ENCODE peak calls at places on chromosomes 3 and 15, in five cellular contexts. One of them, this sample, is unnamed.

GRCh38 chr15:100945006-100945405 is 25.8 kb downstream of the LRRK1 start:
- DNase-seq in ELR: peak
- DNase-seq in sigmoid colon: no peak
- DNase-seq in H4: no peak
- DNase-seq in amygdala: no peak
- DNase-seq in this sample: no peak

GRCh38 chr15:51856714-51857380 is 27.4 kb downstream of the TMOD3 start:
- DNase-seq in ELR: no peak
- DNase-seq in sigmoid colon: no peak
- DNase-seq in H4: no peak
- DNase-seq in amygdala: no peak
- DNase-seq in this sample: no peak

GRCh38 chr3:116678853-116679252 is 30.7 kb upstream of the TUSC7 start:
- DNase-seq in ELR: no peak
- DNase-seq in sigmoid colon: no peak
- DNase-seq in H4: no peak
- DNase-seq in amygdala: no peak
- DNase-seq in this sample: no peak

GRCh38 chr15:42207674-42208579 is at the start of gene VPS39:
- DNase-seq in ELR: peak
- DNase-seq in sigmoid colon: peak
- DNase-seq in H4: peak
- DNase-seq in amygdala: peak
- DNase-seq in this sample: peak

GRCh38 chr15:39130556-39131379 is 450.1 kb upstream of the THBS1 start:
- DNase-seq in ELR: peak
- DNase-seq in sigmoid colon: no peak
- DNase-seq in H4: no peak
- DNase-seq in amygdala: no peak
- DNase-seq in this sample: no peak

GRCh38 chr15:80906159-80906775 is 83.4 kb downstream of the MESD start:
- DNase-seq in ELR: peak
- DNase-seq in sigmoid colon: no peak
- DNase-seq in H4: peak
- DNase-seq in amygdala: no peak
- DNase-seq in this sample: no peak

GRCh38 chr15:29208352-29208751 is 61.3 kb downstream of the NSMCE3 start:
- DNase-seq in ELR: no peak
- DNase-seq in sigmoid colon: no peak
- DNase-seq in H4: peak
- DNase-seq in amygdala: no peak
- DNase-seq in this sample: no peak

GRCh38 chr3:179288845-179289244 is 34.0 kb upstream of the ZNF639 start:
- DNase-seq in ELR: no peak
- DNase-seq in sigmoid colon: no peak
- DNase-seq in H4: no peak
- DNase-seq in amygdala: no peak
- DNase-seq in this sample: no peak

GRCh38 chr3:123804676-123805075 is 79.5 kb downstream of the MYLK start:
- DNase-seq in ELR: no peak
- DNase-seq in sigmoid colon: no peak
- DNase-seq in H4: no peak
- DNase-seq in amygdala: no peak
- DNase-seq in this sample: no peak

GRCh38 chr3:73418636-73419035 is 206.1 kb downstream of the PDZRN3 start:
- DNase-seq in ELR: no peak
- DNase-seq in sigmoid colon: no peak
- DNase-seq in H4: no peak
- DNase-seq in amygdala: no peak
- DNase-seq in this sample: no peak

GRCh38 chr3:59867185-59868002 is 817.6 kb upstream of the CFAP20DC start:
- DNase-seq in ELR: no peak
- DNase-seq in sigmoid colon: no peak
- DNase-seq in H4: no peak
- DNase-seq in amygdala: no peak
- DNase-seq in this sample: no peak

GRCh38 chr3:72185549-72186484 is 400.9 kb upstream of the PROK2 start:
- DNase-seq in ELR: peak
- DNase-seq in sigmoid colon: no peak
- DNase-seq in H4: peak
- DNase-seq in amygdala: no peak
- DNase-seq in this sample: no peak

GRCh38 chr3:2354702-2355101 is 256.0 kb downstream of the CNTN4 start:
- DNase-seq in ELR: no peak
- DNase-seq in sigmoid colon: no peak
- DNase-seq in H4: peak
- DNase-seq in amygdala: no peak
- DNase-seq in this sample: no peak

GRCh38 chr3:120801484-120801883 is 58.9 kb downstream of the GTF2E1 start:
- DNase-seq in ELR: no peak
- DNase-seq in sigmoid colon: no peak
- DNase-seq in H4: no peak
- DNase-seq in amygdala: no peak
- DNase-seq in this sample: no peak

GRCh38 chr3:45034612-45035252 is 8.6 kb downstream of the CLEC3B start:
- DNase-seq in ELR: peak
- DNase-seq in sigmoid colon: peak
- DNase-seq in H4: no peak
- DNase-seq in amygdala: peak
- DNase-seq in this sample: no peak

GRCh38 chr15:34279341-34279740 is 54.5 kb downstream of the EMC4 start:
- DNase-seq in ELR: no peak
- DNase-seq in sigmoid colon: no peak
- DNase-seq in H4: no peak
- DNase-seq in amygdala: no peak
- DNase-seq in this sample: no peak

GRCh38 chr15:84823580-84823878 is 6.4 kb downstream of the ALPK3 start:
- DNase-seq in ELR: no peak
- DNase-seq in sigmoid colon: no peak
- DNase-seq in H4: no peak
- DNase-seq in amygdala: no peak
- DNase-seq in this sample: no peak

GRCh38 chr3:42185044-42185443 is 80.9 kb downstream of the CCK start:
- DNase-seq in ELR: peak
- DNase-seq in sigmoid colon: peak
- DNase-seq in H4: no peak
- DNase-seq in amygdala: no peak
- DNase-seq in this sample: no peak

GRCh38 chr15:98981851-98982722 is 25.5 kb downstream of the PGPEP1L start:
- DNase-seq in ELR: peak
- DNase-seq in sigmoid colon: no peak
- DNase-seq in H4: peak
- DNase-seq in amygdala: no peak
- DNase-seq in this sample: no peak

GRCh38 chr15:51161491-51162260 is 67.0 kb upstream of the TNFAIP8L3 start:
- DNase-seq in ELR: peak
- DNase-seq in sigmoid colon: no peak
- DNase-seq in H4: no peak
- DNase-seq in amygdala: no peak
- DNase-seq in this sample: no peak

GRCh38 chr15:72998226-72998625 is 54.0 kb upstream of the NEO1 start:
- DNase-seq in ELR: no peak
- DNase-seq in sigmoid colon: no peak
- DNase-seq in H4: no peak
- DNase-seq in amygdala: no peak
- DNase-seq in this sample: no peak

GRCh38 chr3:136984837-136985236 is 27.1 kb downstream of the IL20RB start:
- DNase-seq in ELR: no peak
- DNase-seq in sigmoid colon: no peak
- DNase-seq in H4: peak
- DNase-seq in amygdala: no peak
- DNase-seq in this sample: no peak

GRCh38 chr3:2856062-2856792 is 253.9 kb downstream of the IL5RA start:
- DNase-seq in ELR: no peak
- DNase-seq in sigmoid colon: no peak
- DNase-seq in H4: peak
- DNase-seq in amygdala: no peak
- DNase-seq in this sample: no peak

GRCh38 chr3:192855434-192855833 is 62.2 kb downstream of the MB21D2 start:
- DNase-seq in ELR: no peak
- DNase-seq in sigmoid colon: no peak
- DNase-seq in H4: no peak
- DNase-seq in amygdala: no peak
- DNase-seq in this sample: no peak

GRCh38 chr3:9452417-9452816 is 55.0 kb downstream of the SETD5 start:
- DNase-seq in ELR: no peak
- DNase-seq in sigmoid colon: no peak
- DNase-seq in H4: no peak
- DNase-seq in amygdala: no peak
- DNase-seq in this sample: no peak

GRCh38 chr15:51497806-51498205 is 124.8 kb downstream of the DMXL2 start:
- DNase-seq in ELR: peak
- DNase-seq in sigmoid colon: no peak
- DNase-seq in H4: no peak
- DNase-seq in amygdala: no peak
- DNase-seq in this sample: no peak

GRCh38 chr3:13748500-13748899 is 131.4 kb downstream of the WNT7A start:
- DNase-seq in ELR: no peak
- DNase-seq in sigmoid colon: no peak
- DNase-seq in H4: no peak
- DNase-seq in amygdala: no peak
- DNase-seq in this sample: no peak

GRCh38 chr15:62809106-62809967 is 233.2 kb upstream of the TPM1 start:
- DNase-seq in ELR: peak
- DNase-seq in sigmoid colon: no peak
- DNase-seq in H4: no peak
- DNase-seq in amygdala: no peak
- DNase-seq in this sample: no peak

GRCh38 chr3:40593351-40593750 is 68.6 kb downstream of the ZNF621 start:
- DNase-seq in ELR: no peak
- DNase-seq in sigmoid colon: no peak
- DNase-seq in H4: no peak
- DNase-seq in amygdala: no peak
- DNase-seq in this sample: no peak

This sample was measured in GM19239.